ENCODE peak calls at places on chromosomes 13 and 19, in six cellular contexts. V, T, M, S, B and E are unnamed samples. For H3K27me3, the result is how much of the 10 kb centered on the place peaks cover.

GRCh38 chr19:1250374-1251232 is 2.2 kb downstream of the MIDN start:
- DNase-seq in S (peak), T (peak), B (peak), M (peak), V (no peak), E (peak)

GRCh38 chr13:43769552-43769951 is 17.2 kb downstream of the ENOX1 start:
- DNase-seq in V (no peak), S (no peak), B (no peak), T (no peak), M (no peak), E (no peak)

GRCh38 chr13:32914686-32915085 is 101.5 kb upstream of the KL start:
- DNase-seq in T (no peak), V (no peak), M (no peak), S (no peak), B (no peak), E (no peak)

GRCh38 chr13:39353988-39354387 is 249.0 kb downstream of the LHFPL6 start:
- DNase-seq in M (no peak), S (no peak), T (peak), B (no peak), V (no peak), E (peak)

GRCh38 chr13:37934339-37935191 is 65.0 kb upstream of the TRPC4 start:
- DNase-seq in B (no peak), T (no peak), M (no peak), V (no peak), S (no peak), E (no peak)

GRCh38 chr13:61110804-61111203 is 304.8 kb downstream of the PCDH20 start:
- DNase-seq in T (no peak), M (no peak), S (no peak), V (no peak), B (no peak), E (no peak)

GRCh38 chr19:45327404-45328143 is 4.9 kb upstream of the CKM start:
- DNase-seq in B (no peak), T (no peak), M (no peak), S (no peak), V (no peak), E (no peak)

GRCh38 chr13:29918845-29919244 is 68.4 kb upstream of the UBL3 start:
- DNase-seq in M (no peak), T (peak), V (no peak), B (no peak), S (no peak), E (peak)

GRCh38 chr19:35247526-35248309 is 1.1 kb upstream of the LSR start:
- DNase-seq in B (no peak), M (no peak), T (no peak), V (no peak), S (peak), E (no peak)

GRCh38 chr19:4267901-4268815 is 10.9 kb upstream of the SHD start:
- DNase-seq in B (no peak), V (no peak), T (no peak), M (no peak), S (no peak), E (no peak)

GRCh38 chr13:31476266-31476665 is 263.1 kb upstream of the RXFP2 start:
- DNase-seq in M (no peak), B (no peak), V (no peak), T (peak), S (no peak), E (peak)

GRCh38 chr13:63190219-63190618 is 1774.6 kb upstream of the PCDH20 start:
- DNase-seq in M (no peak), T (no peak), S (no peak), B (no peak), V (no peak), E (no peak)

GRCh38 chr13:96020155-96020575 is 33.0 kb downstream of the UGGT2 start:
- DNase-seq in T (peak), B (no peak), M (peak), V (no peak), S (peak), E (peak)

GRCh38 chr13:70375718-70376117 is 267.5 kb upstream of the KLHL1 start:
- DNase-seq in B (no peak), V (no peak), S (no peak), M (no peak), T (no peak), E (no peak)

GRCh38 chr13:28117689-28118377 is 17.5 kb upstream of the FLT3 start:
- DNase-seq in S (peak), T (no peak), V (no peak), M (no peak), B (no peak), E (no peak)

GRCh38 chr19:21496876-21497275 is 8.5 kb upstream of the ZNF429 start:
- DNase-seq in T (no peak), B (no peak), V (no peak), M (no peak), S (no peak), E (no peak)

GRCh38 chr13:64959276-64959675 is 2270.9 kb downstream of the PCDH9 start:
- DNase-seq in V (no peak), M (no peak), S (no peak), B (no peak), T (no peak), E (no peak)

GRCh38 chr13:99040536-99041141 is 62.8 kb upstream of the DOCK9 start:
- DNase-seq in T (no peak), S (peak), V (no peak), M (no peak), B (no peak), E (no peak)

GRCh38 chr19:2887391-2887914 is 13.3 kb upstream of the ZNF57 start:
- DNase-seq in V (no peak), B (no peak), T (peak), M (peak), S (peak), E (peak)

GRCh38 chr19:55640577-55641375 is at the start of gene ZNF580:
- DNase-seq in S (peak), B (peak), V (no peak), T (peak), M (peak), E (peak)

GRCh38 chr13:41492432-41493267 is 35.3 kb downstream of the RGCC start:
- DNase-seq in T (no peak), S (no peak), M (peak), B (no peak), V (no peak), E (no peak)

GRCh38 chr19:49567722-49568454 is 12.5 kb downstream of the NOSIP start:
- DNase-seq in S (no peak), V (no peak), T (no peak), M (peak), B (no peak), E (no peak)

GRCh38 chr19:13154241-13154778 is 4.1 kb downstream of the IER2 start:
- DNase-seq in B (peak), T (peak), V (peak), M (peak), S (peak), E (peak)

GRCh38 chr13:45975337-45975736 is 77.2 kb downstream of the ZC3H13 start:
- DNase-seq in T (no peak), S (no peak), M (no peak), B (no peak), V (no peak), E (no peak)

GRCh38 chr13:110226051-110226562 is 80.8 kb downstream of the COL4A1 start:
- DNase-seq in M (no peak), B (no peak), T (peak), S (peak), V (no peak), E (peak)

GRCh38 chr19:30558793-30559192 is 186.6 kb downstream of the ZNF536 start:
- DNase-seq in B (no peak), S (no peak), T (no peak), M (no peak), V (no peak), E (no peak)

GRCh38 chr19:3556978-3557460 is 367 bp downstream of the MFSD12 start:
- DNase-seq in B (peak), T (peak), V (no peak), M (peak), S (peak), E (no peak)

DNA sequence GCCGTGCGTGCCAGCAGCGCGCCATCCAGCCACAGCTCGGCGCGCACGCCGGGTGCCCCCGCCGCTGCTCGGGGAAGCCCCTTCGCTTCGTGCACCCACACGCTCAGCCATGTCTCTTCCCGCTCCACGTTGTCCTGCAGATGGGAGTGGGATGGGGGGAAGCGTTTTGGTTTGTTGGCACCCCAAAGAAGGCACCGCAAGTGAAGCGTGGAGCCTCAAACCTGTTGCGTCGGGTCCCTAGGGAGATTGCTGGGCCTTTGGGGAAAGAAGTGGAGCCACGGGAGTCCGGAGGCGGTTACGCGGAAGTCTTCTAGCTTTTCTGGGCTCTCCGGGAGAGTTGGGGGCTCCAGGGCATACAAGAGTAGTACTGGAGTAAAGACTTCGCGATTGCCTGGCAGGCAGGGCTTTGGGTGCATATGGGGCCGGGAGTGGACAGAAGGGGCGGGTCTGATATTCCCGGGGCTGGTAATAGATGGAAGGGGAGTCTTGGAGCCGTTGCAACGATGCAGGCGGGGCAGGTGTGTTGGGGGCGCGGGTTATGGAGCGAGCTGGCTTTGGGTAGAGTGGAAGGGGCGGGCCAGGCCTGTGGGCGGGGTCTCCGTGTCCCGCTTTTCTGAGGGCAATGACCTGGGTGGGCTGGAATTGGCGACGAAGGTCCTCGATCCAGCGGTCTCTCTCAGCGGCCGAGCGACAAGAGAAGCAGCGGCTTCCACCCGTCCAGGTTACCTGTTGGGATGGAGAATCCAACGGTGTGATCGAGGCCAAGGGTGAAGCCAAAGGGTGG is 6.5 kb downstream of the RASAL3 start:
- DNase-seq in B (no peak), S (no peak), T (no peak), V (no peak), M (no peak), E (no peak)
- H3K27me3 ChIP-seq in B (under half), S (under half), T (under half), V (half or more), M (under half), E (under half)

DNA sequence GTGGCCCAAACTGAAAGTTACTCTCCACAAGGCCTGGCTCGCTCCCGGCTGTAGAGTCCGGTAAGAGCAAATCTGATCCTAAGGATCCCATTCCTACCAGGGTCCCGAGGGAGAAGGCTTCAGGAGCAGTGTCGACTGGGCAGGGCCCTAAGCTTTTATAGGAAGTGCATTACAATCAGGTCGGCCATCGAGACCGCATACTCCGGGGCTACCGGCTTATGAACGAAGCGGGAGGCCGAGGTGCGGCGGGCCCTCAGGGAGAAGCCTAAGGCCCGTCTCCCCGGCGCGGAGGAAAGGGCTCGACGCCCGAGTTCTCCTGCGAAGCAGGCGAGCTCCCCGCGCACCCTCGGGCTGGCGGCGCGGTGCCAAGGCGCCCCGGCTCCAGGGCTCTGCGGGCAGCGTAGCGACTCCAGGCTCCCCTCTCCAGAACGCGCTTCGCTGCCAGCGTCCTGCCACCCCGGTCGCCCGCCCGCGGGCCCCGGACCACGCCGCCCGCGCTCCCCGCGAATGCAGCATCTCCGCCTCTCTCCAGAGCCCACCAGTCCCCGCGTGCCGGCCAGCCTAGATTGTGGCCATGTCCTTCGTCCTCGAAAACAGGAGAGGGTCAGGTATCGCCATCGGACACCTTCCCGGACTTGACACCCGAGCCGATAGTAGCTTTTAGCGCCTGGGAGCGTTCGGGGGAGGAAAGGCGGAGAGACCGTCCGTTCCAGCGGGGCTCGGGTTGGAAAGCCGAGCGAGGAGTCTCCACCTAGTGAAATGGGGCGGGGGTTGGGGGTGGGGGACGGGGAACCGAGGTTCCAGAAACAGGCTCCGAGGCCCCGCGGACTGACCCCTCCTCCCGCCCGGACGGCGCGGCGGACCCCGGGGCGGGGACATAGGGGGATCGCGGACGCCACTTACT is 1.3 kb downstream of the EFNB2 start:
- DNase-seq in S (peak), T (peak), B (peak), M (no peak), V (no peak), E (peak)
- TF ChIP-seq CTCF in S (no peak), T (peak), B (no peak), M (no peak), V (no peak), E (peak)

GRCh38 chr19:17338440-17339078 is 1.2 kb downstream of the GTPBP3 start:
- DNase-seq in V (no peak), B (no peak), S (no peak), T (no peak), M (no peak), E (no peak)

GRCh38 chr19:17337675-17338439 is 504 bp downstream of the GTPBP3 start:
- DNase-seq in V (no peak), S (peak), M (peak), B (no peak), T (no peak), E (no peak)

GRCh38 chr19:17340302-17340870 is 3.0 kb downstream of the GTPBP3 start:
- DNase-seq in M (peak), B (no peak), T (no peak), V (peak), S (no peak), E (no peak)

GRCh38 chr19:17340871-17341357 is 3.6 kb downstream of the GTPBP3 start:
- DNase-seq in V (no peak), M (no peak), S (no peak), B (peak), T (no peak), E (no peak)

DNA sequence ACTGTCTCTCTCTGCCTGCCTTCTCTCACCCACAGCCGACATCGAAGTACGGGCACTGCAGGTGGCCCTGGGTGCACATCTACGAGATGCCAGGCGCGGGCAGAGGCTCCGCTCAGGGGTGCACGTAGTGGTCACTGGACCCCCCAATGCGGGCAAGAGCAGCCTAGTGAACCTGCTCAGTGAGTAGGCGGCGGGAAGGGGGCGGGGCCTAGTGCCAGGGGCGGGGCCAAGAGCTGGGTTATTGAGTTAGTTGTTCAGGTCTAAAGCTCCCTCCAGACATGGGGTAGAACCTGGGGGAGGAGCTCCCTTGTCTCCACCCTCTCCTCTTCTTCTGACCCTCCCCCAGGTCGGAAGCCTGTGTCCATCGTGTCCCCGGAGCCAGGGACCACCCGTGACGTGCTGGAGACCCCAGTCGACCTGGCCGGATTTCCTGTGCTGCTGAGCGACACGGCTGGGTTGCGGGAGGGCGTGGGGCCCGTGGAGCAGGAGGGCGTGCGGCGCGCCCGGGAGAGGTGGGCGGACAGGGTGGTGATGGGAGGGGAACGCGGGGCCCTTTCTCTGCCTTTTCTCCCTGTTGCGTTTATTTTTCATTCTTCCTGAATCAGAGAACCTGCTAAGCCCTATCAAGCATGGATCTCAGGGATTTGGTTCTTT is 1.9 kb downstream of the GTPBP3 start:
- DNase-seq in B (no peak), M (peak), T (no peak), V (no peak), S (no peak), E (no peak)
- H3K4me3 ChIP-seq in B (peak), M (peak), T (no peak), V (no peak), S (no peak), E (no peak)

GRCh38 chr19:7582446-7582845 is 13.2 kb upstream of the CAMSAP3 start:
- DNase-seq in M (no peak), T (no peak), S (no peak), B (no peak), V (no peak), E (no peak)

GRCh38 chr19:7578127-7578526 is 17.5 kb upstream of the CAMSAP3 start:
- DNase-seq in M (no peak), S (no peak), B (no peak), T (no peak), V (no peak), E (no peak)

GRCh38 chr19:7575426-7576040 is 20.1 kb upstream of the CAMSAP3 start:
- DNase-seq in V (no peak), S (peak), B (no peak), T (no peak), M (no peak), E (peak)

DNA sequence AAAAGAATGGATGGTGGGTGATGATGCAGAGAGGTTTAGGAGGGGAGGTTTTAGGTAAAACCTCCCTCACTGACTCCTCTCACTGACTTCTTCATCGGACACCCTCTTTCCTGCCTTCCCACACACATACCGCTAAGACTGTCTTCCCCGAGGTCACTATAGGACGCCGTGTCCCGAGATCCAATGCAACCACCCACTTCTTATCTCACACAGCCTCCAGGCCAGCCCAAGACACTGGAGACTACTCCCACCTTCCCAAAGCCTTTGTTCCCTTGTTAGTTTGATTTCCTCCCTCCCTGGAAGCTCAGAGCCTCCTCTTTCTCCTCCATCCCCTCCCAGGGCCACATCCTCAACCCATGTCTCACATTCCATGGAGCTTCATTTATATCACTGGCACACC is 16.5 kb upstream of the CAMSAP3 start:
- DNase-seq in M (no peak), B (no peak), S (no peak), V (no peak), T (no peak), E (no peak)
- H3K27me3 ChIP-seq in M (under half), B (under half), S (under half), V (under half), T (under half), E (under half)

GRCh38 chr13:113758651-113759524 is at the start of gene TMEM255B:
- DNase-seq in V (peak), B (peak), M (peak), S (peak), T (peak), E (peak)
- TF ChIP-seq CTCF in V (peak), B (peak), M (peak), S (peak), T (peak), E (peak)

GRCh38 chr13:59681630-59682311 is 482.0 kb downstream of the DIAPH3 start:
- DNase-seq in B (no peak), V (no peak), T (no peak), S (no peak), M (no peak), E (no peak)
- H3K4me3 ChIP-seq in B (no peak), V (no peak), T (no peak), S (no peak), M (no peak), E (no peak)